ENCODE peak calls at places on chromosomes 2 and 18, in five cellular contexts. B, N, S, F and G are unnamed samples.
A peak's percentile ranks its signal among the peaks of the same experiment; 100 is the strongest.

GRCh38 chr2:150438654-150439053 is 48.8 kb downstream of the RND3 start:
- DNase-seq in B (peak; percentile 89), N (no peak), S (no peak), F (no peak), G (peak; percentile 36)

GRCh38 chr2:1584691-1585485 is 159.4 kb downstream of the PXDN start:
- DNase-seq in B (no peak), N (no peak), S (no peak), F (no peak), G (peak; percentile 34)

GRCh38 chr2:96140941-96141623 is 2.8 kb upstream of the ASTL start:
- DNase-seq in B (no peak), N (peak; percentile 13), S (no peak), F (no peak), G (no peak)

GRCh38 chr2:176455865-176456291 is 186.6 kb downstream of the MTX2 start:
- DNase-seq in B (no peak), N (no peak), S (no peak), F (peak; percentile 70), G (no peak)

GRCh38 chr2:44130441-44130840 is 38.2 kb upstream of the PPM1B start:
- DNase-seq in B (peak; percentile 40), N (no peak), S (no peak), F (peak; percentile 72), G (peak; percentile 14)

GRCh38 chr2:199455533-199456382 is 2.0 kb downstream of the SATB2 start:
- DNase-seq in B (peak; percentile 9), N (no peak), S (peak; percentile 87), F (no peak), G (peak; percentile 79)

GRCh38 chr18:12659904-12660605 is 2.1 kb upstream of the SPIRE1 start:
- DNase-seq in B (peak; percentile 57), N (no peak), S (peak; percentile 59), F (no peak), G (peak; percentile 69)

GRCh38 chr2:1721706-1722483 is 22.4 kb downstream of the PXDN start:
- DNase-seq in B (peak; percentile 96), N (no peak), S (peak; percentile 35), F (no peak), G (peak; percentile 80)

GRCh38 chr2:84894758-84895520 is 10.5 kb upstream of the TMSB10 start:
- DNase-seq in B (no peak), N (no peak), S (no peak), F (peak; percentile 66), G (peak; percentile 55)

GRCh38 chr2:36659872-36660312 is 36.6 kb upstream of the VIT start:
- DNase-seq in B (peak; percentile 37), N (no peak), S (no peak), F (no peak), G (no peak)

GRCh38 chr2:127653421-127654083 is 7.6 kb downstream of the GPR17 start:
- DNase-seq in B (no peak), N (no peak), S (no peak), F (no peak), G (no peak)

GRCh38 chr18:77114564-77115391 is 17.8 kb downstream of the MBP start:
- DNase-seq in B (peak; percentile 100), N (no peak), S (no peak), F (no peak), G (peak; percentile 98)

GRCh38 chr18:80183273-80184050 is 63.9 kb downstream of the PARD6G start:
- DNase-seq in B (no peak), N (no peak), S (no peak), F (no peak), G (no peak)

GRCh38 chr18:45335644-45336043 is 279.6 kb upstream of the SLC14A2 start:
- DNase-seq in B (peak; percentile 91), N (no peak), S (no peak), F (no peak), G (peak; percentile 78)

GRCh38 chr2:207513577-207514257 is 16.0 kb upstream of the CREB1 start:
- DNase-seq in B (peak; percentile 99), N (no peak), S (no peak), F (no peak), G (peak; percentile 82)

GRCh38 chr2:189633392-189633811 is 27.9 kb upstream of the ASNSD1 start:
- DNase-seq in B (no peak), N (no peak), S (no peak), F (no peak), G (peak; percentile 34)

GRCh38 chr2:128568106-128568505 is 249.4 kb upstream of the HS6ST1 start:
- DNase-seq in B (no peak), N (no peak), S (peak; percentile 85), F (no peak), G (no peak)

GRCh38 chr2:240952496-240953246 is 45.7 kb upstream of the SNED1 start:
- DNase-seq in B (no peak), N (no peak), S (peak; percentile 30), F (no peak), G (no peak)

GRCh38 chr2:197191177-197191947 is 119.2 kb downstream of the ANKRD44 start:
- DNase-seq in B (peak; percentile 56), N (no peak), S (peak; percentile 52), F (no peak), G (peak; percentile 61)

GRCh38 chr2:160442603-160443002 is 51.0 kb downstream of the RBMS1 start:
- DNase-seq in B (no peak), N (no peak), S (no peak), F (no peak), G (no peak)

GRCh38 chr2:41020318-41020717 is 568.4 kb upstream of the SLC8A1 start:
- DNase-seq in B (no peak), N (no peak), S (no peak), F (no peak), G (no peak)

GRCh38 chr2:174184915-174185314 is 63.4 kb downstream of the OLA1 start:
- DNase-seq in B (no peak), N (no peak), S (no peak), F (no peak), G (no peak)

GRCh38 chr2:85481818-85482777 is 56.9 kb upstream of the MAT2A start:
- DNase-seq in B (no peak), N (no peak), S (no peak), F (no peak), G (no peak)

GRCh38 chr2:213021971-213022899 is 129.2 kb downstream of the IKZF2 start:
- DNase-seq in B (peak; percentile 53), N (no peak), S (no peak), F (no peak), G (no peak)

GRCh38 chr18:75625966-75626365 is 198.5 kb upstream of the SMIM21 start:
- DNase-seq in B (peak; percentile 66), N (no peak), S (no peak), F (no peak), G (peak; percentile 86)

GRCh38 chr2:23711979-23712755 is 214.8 kb downstream of the ATAD2B start:
- DNase-seq in B (no peak), N (no peak), S (peak; percentile 75), F (no peak), G (no peak)

GRCh38 chr2:215530191-215530968 is 94.5 kb upstream of the FN1 start:
- DNase-seq in B (peak; percentile 95), N (no peak), S (no peak), F (no peak), G (peak; percentile 58)

GRCh38 chr2:70141754-70142589 is 48.8 kb downstream of the C2orf42 start:
- DNase-seq in B (no peak), N (no peak), S (peak; percentile 90), F (no peak), G (peak; percentile 67)

GRCh38 chr2:160224060-160224459 is 24.0 kb upstream of the ITGB6 start:
- DNase-seq in B (peak; percentile 98), N (no peak), S (no peak), F (no peak), G (peak; percentile 97)

GRCh38 chr18:11981633-11982366 is 493 bp downstream of the IMPA2 start:
- DNase-seq in B (no peak), N (no peak), S (peak; percentile 72), F (no peak), G (peak; percentile 38)

GRCh38 chr2:214006601-214007000 is 404.3 kb upstream of the VWC2L start:
- DNase-seq in B (peak; percentile 73), N (no peak), S (no peak), F (no peak), G (peak; percentile 70)

GRCh38 chr18:31555971-31556747 is 35.5 kb upstream of the TTR start:
- DNase-seq in B (peak; percentile 76), N (no peak), S (peak; percentile 40), F (peak; percentile 0), G (peak; percentile 77)

GRCh38 chr2:74849228-74849892 is 15.4 kb downstream of the HK2 start:
- DNase-seq in B (peak; percentile 85), N (no peak), S (peak; percentile 74), F (no peak), G (peak; percentile 66)

GRCh38 chr2:190343500-190344274 is at the start of gene INPP1:
- DNase-seq in B (no peak), N (peak; percentile 12), S (peak; percentile 81), F (peak; percentile 17), G (peak; percentile 63)

GRCh38 chr2:47534179-47534919 is 131.4 kb downstream of the MSH2 start:
- DNase-seq in B (peak; percentile 63), N (no peak), S (peak; percentile 71), F (peak; percentile 77), G (peak; percentile 64)

GRCh38 chr18:8750954-8751415 is 45.6 kb downstream of the MTCL1 start:
- DNase-seq in B (peak; percentile 68), N (no peak), S (no peak), F (no peak), G (peak; percentile 21)

GRCh38 chr2:217047209-217047998 is 187.5 kb upstream of the TNP1 start:
- DNase-seq in B (no peak), N (no peak), S (no peak), F (no peak), G (no peak)